ENCODE peak calls at places on chromosomes 1 and 21, in seven cellular contexts. V is EL; Y is glutamatergic neuron; U is GM03348; I is caudate nucleus; A is endodermal cell; G is CD8-positive, alpha-beta memory T cell. F is an unnamed sample.

GRCh38 chr1:209134001-209134400 is 449.5 kb upstream of the CAMK1G start:
- DNase-seq in V (no peak), Y (no peak), U (no peak), I (no peak), A (no peak), G (no peak), F (no peak)

GRCh38 chr1:7616076-7616833 is 154.8 kb upstream of the VAMP3 start:
- DNase-seq in V (peak; percentile 37), Y (no peak), U (peak; percentile 79), I (no peak), A (peak; percentile 93), G (peak; percentile 4), F (peak; percentile 5)

GRCh38 chr1:9559673-9560072 is 20.4 kb downstream of the SLC25A33 start:
- DNase-seq in V (no peak), Y (no peak), U (no peak), I (no peak), A (no peak), G (peak; percentile 65), F (peak; percentile 54)

GRCh38 chr21:15775981-15776380 is 46.2 kb downstream of the USP25 start:
- DNase-seq in V (peak; percentile 88), Y (no peak), U (peak; percentile 62), I (no peak), A (no peak), G (no peak), F (no peak)

GRCh38 chr1:199313444-199313843 is 674.6 kb downstream of the PTPRC start:
- DNase-seq in V (peak; percentile 6), Y (no peak), U (no peak), I (no peak), A (no peak), G (no peak), F (no peak)

GRCh38 chr1:198088360-198089071 is 68.3 kb upstream of the NEK7 start:
- DNase-seq in V (peak; percentile 73), Y (no peak), U (peak; percentile 63), I (no peak), A (peak; percentile 59), G (peak; percentile 36), F (no peak)

GRCh38 chr1:224294775-224295174 is 35.2 kb downstream of the NVL start:
- DNase-seq in V (no peak), Y (no peak), U (no peak), I (no peak), A (no peak), G (no peak), F (no peak)

GRCh38 chr21:38798481-38798882 is 7.2 kb upstream of the ETS2 start:
- DNase-seq in V (peak; percentile 70), Y (no peak), U (no peak), I (no peak), A (peak; percentile 75), G (no peak), F (no peak)

GRCh38 chr1:224524679-224525078 is 90.1 kb upstream of the WDR26 start:
- DNase-seq in V (peak; percentile 76), Y (no peak), U (peak; percentile 55), I (no peak), A (no peak), G (no peak), F (no peak)

GRCh38 chr1:39635205-39635870 is 4.1 kb downstream of the HEYL start:
- DNase-seq in V (no peak), Y (no peak), U (no peak), I (no peak), A (no peak), G (no peak), F (no peak)

GRCh38 chr1:41238311-41239094 is 3.6 kb downstream of the SCMH1 start:
- DNase-seq in V (peak; percentile 54), Y (no peak), U (peak; percentile 13), I (no peak), A (no peak), G (no peak), F (no peak)

GRCh38 chr21:42737969-42738590 is 84.7 kb downstream of the PDE9A start:
- DNase-seq in V (no peak), Y (no peak), U (no peak), I (peak; percentile 40), A (peak; percentile 33), G (peak; percentile 72), F (peak; percentile 35)

GRCh38 chr21:44003307-44003966 is 8.7 kb upstream of the TRAPPC10 start:
- DNase-seq in V (no peak), Y (no peak), U (no peak), I (no peak), A (no peak), G (no peak), F (no peak)

GRCh38 chr1:168054117-168054516 is 82.6 kb downstream of the GPR161 start:
- DNase-seq in V (no peak), Y (no peak), U (no peak), I (no peak), A (no peak), G (no peak), F (no peak)

GRCh38 chr1:8333246-8333987 is 15.5 kb downstream of the SLC45A1 start:
- DNase-seq in V (no peak), Y (no peak), U (no peak), I (no peak), A (no peak), G (no peak), F (no peak)

F was measured in T-cell.